ENCODE peak calls at places on chromosomes 13 and 19, in seven cellular contexts. V, W, E, Z, K, G and U are unnamed samples.

GRCh38 chr13:109919715-109920375 is 133.5 kb upstream of the IRS2 start:
- DNase-seq in K (no peak), Z (peak; percentile 59), V (no peak), G (no peak), W (no peak), E (peak; percentile 69), U (no peak)

GRCh38 chr19:6522712-6523111 is 8.1 kb upstream of the TNFSF9 start:
- DNase-seq in E (no peak), K (no peak), V (no peak), G (no peak), Z (no peak), W (no peak), U (no peak)

GRCh38 chr13:21674271-21675009 is 3.6 kb downstream of the FGF9 start:
- DNase-seq in G (peak; percentile 34), K (no peak), Z (no peak), E (no peak), V (no peak), W (peak; percentile 51), U (no peak)

GRCh38 chr19:36838784-36839324 is 667 bp upstream of the ZNF790 start:
- DNase-seq in W (no peak), G (no peak), V (no peak), E (no peak), Z (no peak), K (no peak), U (no peak)

GRCh38 chr13:50484472-50485113 is 358.9 kb downstream of the DLEU7 start:
- DNase-seq in Z (no peak), K (no peak), G (no peak), E (no peak), V (no peak), W (no peak), U (no peak)

GRCh38 chr19:50569938-50570540 is 1.8 kb upstream of the LRRC4B start:
- DNase-seq in E (no peak), V (no peak), K (no peak), W (no peak), G (no peak), Z (no peak), U (no peak)

GRCh38 chr13:61880576-61881283 is 465.1 kb upstream of the PCDH20 start:
- DNase-seq in K (no peak), V (no peak), E (no peak), G (no peak), Z (peak; percentile 41), W (peak; percentile 16), U (no peak)

GRCh38 chr13:109096101-109096500 is 466.7 kb downstream of the MYO16 start:
- DNase-seq in V (no peak), W (no peak), E (no peak), G (no peak), Z (no peak), K (no peak), U (no peak)

GRCh38 chr13:111033172-111034133 is 81.7 kb upstream of the ARHGEF7 start:
- DNase-seq in Z (no peak), K (no peak), G (no peak), W (no peak), E (no peak), V (no peak), U (no peak)

GRCh38 chr13:24670927-24671326 is 9.3 kb upstream of the ATP12A start:
- DNase-seq in V (no peak), G (no peak), K (no peak), E (peak; percentile 35), Z (no peak), W (no peak), U (no peak)

GRCh38 chr19:39915101-39915847 is 19.2 kb downstream of the FCGBP start:
- DNase-seq in W (no peak), G (no peak), Z (no peak), E (no peak), K (no peak), V (peak; percentile 84), U (no peak)

GRCh38 chr19:49019242-49019932 is 2.5 kb upstream of the LHB start:
- DNase-seq in W (peak; percentile 63), E (peak; percentile 76), V (no peak), G (no peak), K (no peak), Z (no peak), U (no peak)

GRCh38 chr13:109516196-109516595 is 270.2 kb downstream of the IRS2 start:
- DNase-seq in Z (no peak), E (no peak), G (no peak), K (no peak), W (no peak), V (no peak), U (no peak)

GRCh38 chr13:80787604-80788003 is 446.7 kb upstream of the SPRY2 start:
- DNase-seq in V (no peak), W (no peak), E (no peak), K (no peak), Z (no peak), G (no peak), U (no peak)

GRCh38 chr19:2426661-2427322 is 594 bp downstream of the TIMM13 start:
- DNase-seq in G (no peak), E (peak; percentile 52), Z (peak; percentile 47), V (no peak), W (no peak), K (no peak), U (no peak)

GRCh38 chr13:99083976-99084375 is 106.1 kb upstream of the DOCK9 start:
- DNase-seq in G (no peak), W (no peak), Z (no peak), K (no peak), E (no peak), V (no peak), U (no peak)

GRCh38 chr19:10858204-10858828 is 10.1 kb downstream of the C19orf38 start:
- DNase-seq in Z (no peak), W (no peak), E (peak; percentile 47), G (no peak), V (no peak), K (no peak), U (no peak)